ENCODE peak calls at places on chromosomes 1 and 21, in ten cellular contexts. One of them, this sample, is unnamed.

GRCh38 chr1:51063121-51063520 is 38.9 kb upstream of the C1orf185 start:
- DNase-seq in kidney tubule cell: peak; percentile 98
- DNase-seq in glutamatergic neuron: no peak
- DNase-seq in ELR: peak; percentile 95
- DNase-seq in sigmoid colon: no peak
- DNase-seq in A172: peak; percentile 89
- DNase-seq in anterior cingulate cortex: no peak
- DNase-seq in memory B cell: no peak
- DNase-seq in cerebellar cortex: no peak
- DNase-seq in stimulated activated CD4-positive, alpha-beta T cell treated with anti-CD3 and anti-CD28 coated beads, Interleukin-15, amount 100 ng/mL, for 1 hour: no peak
- DNase-seq in this sample: peak; percentile 97

GRCh38 chr1:61352845-61353435 is 270.6 kb downstream of the NFIA start:
- DNase-seq in A172: no peak
- DNase-seq in cerebellar cortex: peak; percentile 29
- DNase-seq in stimulated activated CD4-positive, alpha-beta T cell treated with anti-CD3 and anti-CD28 coated beads, Interleukin-15, amount 100 ng/mL, for 1 hour: no peak
- DNase-seq in ELR: no peak
- DNase-seq in kidney tubule cell: no peak
- DNase-seq in sigmoid colon: no peak
- DNase-seq in glutamatergic neuron: no peak
- DNase-seq in anterior cingulate cortex: no peak
- DNase-seq in memory B cell: no peak
- DNase-seq in this sample: no peak

GRCh38 chr1:100400332-100400933 is 48.1 kb downstream of the CDC14A start:
- DNase-seq in A172: peak; percentile 22
- DNase-seq in memory B cell: peak; percentile 13
- DNase-seq in sigmoid colon: no peak
- DNase-seq in kidney tubule cell: no peak
- DNase-seq in cerebellar cortex: no peak
- DNase-seq in stimulated activated CD4-positive, alpha-beta T cell treated with anti-CD3 and anti-CD28 coated beads, Interleukin-15, amount 100 ng/mL, for 1 hour: peak; percentile 39
- DNase-seq in anterior cingulate cortex: no peak
- DNase-seq in ELR: peak; percentile 15
- DNase-seq in glutamatergic neuron: no peak
- DNase-seq in this sample: no peak

GRCh38 chr1:1421907-1422464 is 910 bp upstream of the ANKRD65 start:
- DNase-seq in cerebellar cortex: no peak
- DNase-seq in A172: no peak
- DNase-seq in glutamatergic neuron: no peak
- DNase-seq in ELR: no peak
- DNase-seq in kidney tubule cell: no peak
- DNase-seq in anterior cingulate cortex: no peak
- DNase-seq in memory B cell: no peak
- DNase-seq in sigmoid colon: no peak
- DNase-seq in stimulated activated CD4-positive, alpha-beta T cell treated with anti-CD3 and anti-CD28 coated beads, Interleukin-15, amount 100 ng/mL, for 1 hour: no peak
- DNase-seq in this sample: no peak

GRCh38 chr1:223492044-223492443 is 98.8 kb downstream of the CCDC185 start:
- DNase-seq in A172: peak; percentile 8
- DNase-seq in ELR: no peak
- DNase-seq in glutamatergic neuron: no peak
- DNase-seq in cerebellar cortex: no peak
- DNase-seq in memory B cell: no peak
- DNase-seq in stimulated activated CD4-positive, alpha-beta T cell treated with anti-CD3 and anti-CD28 coated beads, Interleukin-15, amount 100 ng/mL, for 1 hour: no peak
- DNase-seq in anterior cingulate cortex: no peak
- DNase-seq in kidney tubule cell: peak; percentile 50
- DNase-seq in sigmoid colon: no peak
- DNase-seq in this sample: no peak

GRCh38 chr1:203462878-203463277 is 12.7 kb upstream of the PRELP start:
- DNase-seq in kidney tubule cell: peak; percentile 60
- DNase-seq in A172: peak; percentile 80
- DNase-seq in glutamatergic neuron: no peak
- DNase-seq in sigmoid colon: peak; percentile 84
- DNase-seq in cerebellar cortex: no peak
- DNase-seq in memory B cell: no peak
- DNase-seq in ELR: peak; percentile 82
- DNase-seq in anterior cingulate cortex: no peak
- DNase-seq in stimulated activated CD4-positive, alpha-beta T cell treated with anti-CD3 and anti-CD28 coated beads, Interleukin-15, amount 100 ng/mL, for 1 hour: no peak
- DNase-seq in this sample: peak; percentile 40

GRCh38 chr21:28799926-28800325 is 192.8 kb downstream of the LTN1 start:
- DNase-seq in anterior cingulate cortex: no peak
- DNase-seq in ELR: no peak
- DNase-seq in A172: no peak
- DNase-seq in memory B cell: no peak
- DNase-seq in glutamatergic neuron: no peak
- DNase-seq in stimulated activated CD4-positive, alpha-beta T cell treated with anti-CD3 and anti-CD28 coated beads, Interleukin-15, amount 100 ng/mL, for 1 hour: no peak
- DNase-seq in sigmoid colon: peak; percentile 72
- DNase-seq in kidney tubule cell: no peak
- DNase-seq in cerebellar cortex: no peak
- DNase-seq in this sample: no peak

GRCh38 chr1:92376345-92376744 is 77.5 kb downstream of the RPAP2 start:
- DNase-seq in memory B cell: no peak
- DNase-seq in cerebellar cortex: no peak
- DNase-seq in glutamatergic neuron: no peak
- DNase-seq in stimulated activated CD4-positive, alpha-beta T cell treated with anti-CD3 and anti-CD28 coated beads, Interleukin-15, amount 100 ng/mL, for 1 hour: no peak
- DNase-seq in kidney tubule cell: no peak
- DNase-seq in anterior cingulate cortex: no peak
- DNase-seq in sigmoid colon: no peak
- DNase-seq in A172: no peak
- DNase-seq in ELR: no peak
- DNase-seq in this sample: no peak

GRCh38 chr1:168443356-168443755 is 100.4 kb downstream of the XCL2 start:
- DNase-seq in glutamatergic neuron: no peak
- DNase-seq in kidney tubule cell: no peak
- DNase-seq in ELR: no peak
- DNase-seq in memory B cell: no peak
- DNase-seq in anterior cingulate cortex: no peak
- DNase-seq in A172: no peak
- DNase-seq in cerebellar cortex: no peak
- DNase-seq in stimulated activated CD4-positive, alpha-beta T cell treated with anti-CD3 and anti-CD28 coated beads, Interleukin-15, amount 100 ng/mL, for 1 hour: no peak
- DNase-seq in sigmoid colon: no peak
- DNase-seq in this sample: no peak

GRCh38 chr1:55059302-55060132 is 20.2 kb downstream of the PCSK9 start:
- DNase-seq in stimulated activated CD4-positive, alpha-beta T cell treated with anti-CD3 and anti-CD28 coated beads, Interleukin-15, amount 100 ng/mL, for 1 hour: no peak
- DNase-seq in A172: no peak
- DNase-seq in glutamatergic neuron: no peak
- DNase-seq in ELR: no peak
- DNase-seq in sigmoid colon: no peak
- DNase-seq in kidney tubule cell: no peak
- DNase-seq in cerebellar cortex: no peak
- DNase-seq in anterior cingulate cortex: no peak
- DNase-seq in memory B cell: no peak
- DNase-seq in this sample: no peak

GRCh38 chr1:110216844-110217444 is 6.8 kb downstream of the KCNC4 start:
- DNase-seq in ELR: no peak
- DNase-seq in glutamatergic neuron: no peak
- DNase-seq in kidney tubule cell: no peak
- DNase-seq in cerebellar cortex: no peak
- DNase-seq in memory B cell: no peak
- DNase-seq in stimulated activated CD4-positive, alpha-beta T cell treated with anti-CD3 and anti-CD28 coated beads, Interleukin-15, amount 100 ng/mL, for 1 hour: no peak
- DNase-seq in anterior cingulate cortex: no peak
- DNase-seq in sigmoid colon: no peak
- DNase-seq in A172: no peak
- DNase-seq in this sample: no peak

GRCh38 chr1:39671793-39672550 is at the start of gene NT5C1A:
- DNase-seq in A172: no peak
- DNase-seq in sigmoid colon: no peak
- DNase-seq in ELR: peak; percentile 29
- DNase-seq in kidney tubule cell: no peak
- DNase-seq in memory B cell: no peak
- DNase-seq in cerebellar cortex: peak; percentile 47
- DNase-seq in anterior cingulate cortex: peak; percentile 38
- DNase-seq in glutamatergic neuron: peak; percentile 43
- DNase-seq in stimulated activated CD4-positive, alpha-beta T cell treated with anti-CD3 and anti-CD28 coated beads, Interleukin-15, amount 100 ng/mL, for 1 hour: no peak
- DNase-seq in this sample: no peak

GRCh38 chr1:38789498-38790169 is 69.9 kb downstream of the RRAGC start:
- DNase-seq in glutamatergic neuron: no peak
- DNase-seq in kidney tubule cell: no peak
- DNase-seq in anterior cingulate cortex: no peak
- DNase-seq in cerebellar cortex: no peak
- DNase-seq in stimulated activated CD4-positive, alpha-beta T cell treated with anti-CD3 and anti-CD28 coated beads, Interleukin-15, amount 100 ng/mL, for 1 hour: no peak
- DNase-seq in memory B cell: no peak
- DNase-seq in sigmoid colon: no peak
- DNase-seq in A172: no peak
- DNase-seq in ELR: no peak
- DNase-seq in this sample: no peak